ENCODE peak calls at places on chromosomes 13 and 19, in eight cellular contexts. Q, P, S, L, B, O, Y and N are unnamed samples.

GRCh38 chr13:47121092-47121763 is 224.4 kb upstream of the HTR2A start:
- DNase-seq in Q (no peak), P (no peak), S (no peak), L (no peak), B (no peak), O (no peak), Y (no peak), N (no peak)

GRCh38 chr19:47523473-47523872 is 8.6 kb upstream of the NAPA start:
- DNase-seq in Q (no peak), P (no peak), S (no peak), L (no peak), B (no peak), O (no peak), Y (no peak), N (no peak)

GRCh38 chr13:70959376-70959775 is 851.1 kb upstream of the KLHL1 start:
- DNase-seq in Q (no peak), P (no peak), S (no peak), L (no peak), B (no peak), O (no peak), Y (no peak), N (no peak)

GRCh38 chr13:91139232-91139631 is 208.3 kb upstream of the MIR17HG start:
- DNase-seq in Q (no peak), P (no peak), S (no peak), L (no peak), B (no peak), O (no peak), Y (no peak), N (peak)

GRCh38 chr19:5677597-5677996 is 2.7 kb downstream of the MICOS13 start:
- DNase-seq in Q (no peak), P (no peak), S (no peak), L (no peak), B (no peak), O (no peak), Y (no peak), N (no peak)

GRCh38 chr13:93307166-93307565 is 80.6 kb downstream of the GPC6 start:
- DNase-seq in Q (no peak), P (peak), S (peak), L (no peak), B (no peak), O (no peak), Y (no peak), N (no peak)

GRCh38 chr19:3450796-3451411 is 29.4 kb downstream of the SMIM24 start:
- DNase-seq in Q (no peak), P (peak), S (peak), L (peak), B (no peak), O (no peak), Y (no peak), N (peak)

GRCh38 chr13:113883314-113883811 is 19.5 kb upstream of the GAS6 start:
- DNase-seq in Q (no peak), P (no peak), S (no peak), L (no peak), B (no peak), O (no peak), Y (no peak), N (no peak)